ENCODE peak calls at places on chromosome 10, in eight cellular contexts. One of them, this sample, is unnamed.

GRCh38 chr10:88913157-88913556 is 33.1 kb downstream of the STAMBPL1 start:
- DNase-seq in nucleus accumbens: no peak
- DNase-seq in lower leg skin: no peak
- DNase-seq in Daoy: no peak
- DNase-seq in activated CD4-positive, CD25-positive, alpha-beta regulatory T cell treated with anti-CD3 and anti-CD28 coated beads, Interleukin-2, amount 50 U/mL, for 72 hours: no peak
- DNase-seq in astrocyte of the spinal cord: no peak
- DNase-seq in C1 segment of cervical spinal cord: no peak
- DNase-seq in lung microvascular endothelial cell: no peak
- DNase-seq in this sample: no peak

GRCh38 chr10:32161586-32161985 is 105.4 kb upstream of the KIF5B start:
- DNase-seq in Daoy: no peak
- DNase-seq in nucleus accumbens: no peak
- DNase-seq in lung microvascular endothelial cell: no peak
- DNase-seq in C1 segment of cervical spinal cord: no peak
- DNase-seq in lower leg skin: no peak
- DNase-seq in activated CD4-positive, CD25-positive, alpha-beta regulatory T cell treated with anti-CD3 and anti-CD28 coated beads, Interleukin-2, amount 50 U/mL, for 72 hours: no peak
- DNase-seq in astrocyte of the spinal cord: no peak
- DNase-seq in this sample: no peak

GRCh38 chr10:69372126-69372980 is 44.4 kb downstream of the TACR2 start:
- DNase-seq in activated CD4-positive, CD25-positive, alpha-beta regulatory T cell treated with anti-CD3 and anti-CD28 coated beads, Interleukin-2, amount 50 U/mL, for 72 hours: no peak
- DNase-seq in Daoy: no peak
- DNase-seq in lung microvascular endothelial cell: peak; percentile 20
- DNase-seq in lower leg skin: no peak
- DNase-seq in nucleus accumbens: no peak
- DNase-seq in astrocyte of the spinal cord: no peak
- DNase-seq in C1 segment of cervical spinal cord: no peak
- DNase-seq in this sample: no peak

GRCh38 chr10:79445217-79445707 is at the start of gene ZCCHC24:
- DNase-seq in Daoy: peak; percentile 58
- DNase-seq in astrocyte of the spinal cord: peak; percentile 41
- DNase-seq in C1 segment of cervical spinal cord: no peak
- DNase-seq in lower leg skin: peak; percentile 90
- DNase-seq in activated CD4-positive, CD25-positive, alpha-beta regulatory T cell treated with anti-CD3 and anti-CD28 coated beads, Interleukin-2, amount 50 U/mL, for 72 hours: no peak
- DNase-seq in lung microvascular endothelial cell: peak; percentile 42
- DNase-seq in nucleus accumbens: no peak
- DNase-seq in this sample: no peak

GRCh38 chr10:122328676-122329075 is 45.8 kb upstream of the PLEKHA1 start:
- DNase-seq in C1 segment of cervical spinal cord: no peak
- DNase-seq in Daoy: no peak
- DNase-seq in lung microvascular endothelial cell: no peak
- DNase-seq in lower leg skin: no peak
- DNase-seq in nucleus accumbens: no peak
- DNase-seq in astrocyte of the spinal cord: no peak
- DNase-seq in activated CD4-positive, CD25-positive, alpha-beta regulatory T cell treated with anti-CD3 and anti-CD28 coated beads, Interleukin-2, amount 50 U/mL, for 72 hours: no peak
- DNase-seq in this sample: no peak

GRCh38 chr10:69572159-69573055 is 815 bp downstream of the NEUROG3 start:
- DNase-seq in lung microvascular endothelial cell: no peak
- DNase-seq in C1 segment of cervical spinal cord: no peak
- DNase-seq in lower leg skin: peak; percentile 79
- DNase-seq in Daoy: no peak
- DNase-seq in activated CD4-positive, CD25-positive, alpha-beta regulatory T cell treated with anti-CD3 and anti-CD28 coated beads, Interleukin-2, amount 50 U/mL, for 72 hours: no peak
- DNase-seq in astrocyte of the spinal cord: no peak
- DNase-seq in nucleus accumbens: no peak
- DNase-seq in this sample: no peak

GRCh38 chr10:3172081-3172445 is 519 bp downstream of the PITRM1 start:
- DNase-seq in astrocyte of the spinal cord: peak; percentile 84
- DNase-seq in lung microvascular endothelial cell: peak; percentile 72
- DNase-seq in C1 segment of cervical spinal cord: peak; percentile 59
- DNase-seq in lower leg skin: no peak
- DNase-seq in Daoy: peak; percentile 58
- DNase-seq in activated CD4-positive, CD25-positive, alpha-beta regulatory T cell treated with anti-CD3 and anti-CD28 coated beads, Interleukin-2, amount 50 U/mL, for 72 hours: no peak
- DNase-seq in nucleus accumbens: no peak
- DNase-seq in this sample: no peak

GRCh38 chr10:118730699-118731456 is 23.9 kb downstream of the CACUL1 start:
- DNase-seq in lower leg skin: no peak
- DNase-seq in Daoy: no peak
- DNase-seq in nucleus accumbens: no peak
- DNase-seq in activated CD4-positive, CD25-positive, alpha-beta regulatory T cell treated with anti-CD3 and anti-CD28 coated beads, Interleukin-2, amount 50 U/mL, for 72 hours: no peak
- DNase-seq in C1 segment of cervical spinal cord: no peak
- DNase-seq in lung microvascular endothelial cell: no peak
- DNase-seq in astrocyte of the spinal cord: no peak
- DNase-seq in this sample: no peak

GRCh38 chr10:1152386-1153252 is 96.4 kb downstream of the WDR37 start:
- DNase-seq in C1 segment of cervical spinal cord: no peak
- DNase-seq in lung microvascular endothelial cell: no peak
- DNase-seq in Daoy: no peak
- DNase-seq in astrocyte of the spinal cord: no peak
- DNase-seq in nucleus accumbens: no peak
- DNase-seq in activated CD4-positive, CD25-positive, alpha-beta regulatory T cell treated with anti-CD3 and anti-CD28 coated beads, Interleukin-2, amount 50 U/mL, for 72 hours: peak; percentile 27
- DNase-seq in lower leg skin: peak; percentile 62
- DNase-seq in this sample: peak; percentile 4

GRCh38 chr10:21110358-21110757 is 213.2 kb upstream of the NEBL start:
- DNase-seq in lower leg skin: no peak
- DNase-seq in Daoy: no peak
- DNase-seq in C1 segment of cervical spinal cord: no peak
- DNase-seq in nucleus accumbens: no peak
- DNase-seq in lung microvascular endothelial cell: no peak
- DNase-seq in activated CD4-positive, CD25-positive, alpha-beta regulatory T cell treated with anti-CD3 and anti-CD28 coated beads, Interleukin-2, amount 50 U/mL, for 72 hours: no peak
- DNase-seq in astrocyte of the spinal cord: no peak
- DNase-seq in this sample: no peak

GRCh38 chr10:45417746-45418145 is 43.7 kb downstream of the ALOX5 start:
- DNase-seq in activated CD4-positive, CD25-positive, alpha-beta regulatory T cell treated with anti-CD3 and anti-CD28 coated beads, Interleukin-2, amount 50 U/mL, for 72 hours: no peak
- DNase-seq in C1 segment of cervical spinal cord: no peak
- DNase-seq in Daoy: no peak
- DNase-seq in nucleus accumbens: no peak
- DNase-seq in astrocyte of the spinal cord: no peak
- DNase-seq in lung microvascular endothelial cell: no peak
- DNase-seq in lower leg skin: no peak
- DNase-seq in this sample: no peak

GRCh38 chr10:71757450-71757918 is 15.8 kb downstream of the VSIR start:
- DNase-seq in C1 segment of cervical spinal cord: peak; percentile 65
- DNase-seq in lung microvascular endothelial cell: no peak
- DNase-seq in nucleus accumbens: peak; percentile 32
- DNase-seq in Daoy: no peak
- DNase-seq in activated CD4-positive, CD25-positive, alpha-beta regulatory T cell treated with anti-CD3 and anti-CD28 coated beads, Interleukin-2, amount 50 U/mL, for 72 hours: no peak
- DNase-seq in lower leg skin: no peak
- DNase-seq in astrocyte of the spinal cord: no peak
- DNase-seq in this sample: no peak

GRCh38 chr10:47031251-47031952 is 120.2 kb downstream of the PTPN20 start:
- DNase-seq in C1 segment of cervical spinal cord: no peak
- DNase-seq in lower leg skin: peak; percentile 87
- DNase-seq in activated CD4-positive, CD25-positive, alpha-beta regulatory T cell treated with anti-CD3 and anti-CD28 coated beads, Interleukin-2, amount 50 U/mL, for 72 hours: no peak
- DNase-seq in nucleus accumbens: no peak
- DNase-seq in lung microvascular endothelial cell: no peak
- DNase-seq in Daoy: peak; percentile 31
- DNase-seq in astrocyte of the spinal cord: no peak
- DNase-seq in this sample: no peak

GRCh38 chr10:43921881-43922280 is 273.2 kb upstream of the ZNF32 start:
- DNase-seq in lower leg skin: no peak
- DNase-seq in Daoy: no peak
- DNase-seq in nucleus accumbens: no peak
- DNase-seq in activated CD4-positive, CD25-positive, alpha-beta regulatory T cell treated with anti-CD3 and anti-CD28 coated beads, Interleukin-2, amount 50 U/mL, for 72 hours: no peak
- DNase-seq in astrocyte of the spinal cord: no peak
- DNase-seq in lung microvascular endothelial cell: no peak
- DNase-seq in C1 segment of cervical spinal cord: no peak
- DNase-seq in this sample: no peak

GRCh38 chr10:22631185-22631584 is 83.2 kb downstream of the PIP4K2A start:
- DNase-seq in lung microvascular endothelial cell: no peak
- DNase-seq in astrocyte of the spinal cord: no peak
- DNase-seq in Daoy: no peak
- DNase-seq in activated CD4-positive, CD25-positive, alpha-beta regulatory T cell treated with anti-CD3 and anti-CD28 coated beads, Interleukin-2, amount 50 U/mL, for 72 hours: no peak
- DNase-seq in C1 segment of cervical spinal cord: no peak
- DNase-seq in nucleus accumbens: no peak
- DNase-seq in lower leg skin: no peak
- DNase-seq in this sample: no peak

GRCh38 chr10:24722676-24723385 is 856 bp downstream of the ARHGAP21 start:
- DNase-seq in lung microvascular endothelial cell: peak; percentile 60
- DNase-seq in C1 segment of cervical spinal cord: peak; percentile 66
- DNase-seq in lower leg skin: peak; percentile 89
- DNase-seq in activated CD4-positive, CD25-positive, alpha-beta regulatory T cell treated with anti-CD3 and anti-CD28 coated beads, Interleukin-2, amount 50 U/mL, for 72 hours: peak; percentile 45
- DNase-seq in nucleus accumbens: no peak
- DNase-seq in astrocyte of the spinal cord: peak; percentile 55
- DNase-seq in Daoy: peak; percentile 41
- DNase-seq in this sample: peak; percentile 72

GRCh38 chr10:74071151-74071550 is 73.2 kb downstream of the VCL start:
- DNase-seq in activated CD4-positive, CD25-positive, alpha-beta regulatory T cell treated with anti-CD3 and anti-CD28 coated beads, Interleukin-2, amount 50 U/mL, for 72 hours: no peak
- DNase-seq in lower leg skin: no peak
- DNase-seq in nucleus accumbens: no peak
- DNase-seq in Daoy: no peak
- DNase-seq in astrocyte of the spinal cord: peak; percentile 81
- DNase-seq in lung microvascular endothelial cell: peak; percentile 94
- DNase-seq in C1 segment of cervical spinal cord: no peak
- DNase-seq in this sample: no peak

GRCh38 chr10:34884272-34884952 is 69.3 kb upstream of the PARD3 start:
- DNase-seq in lower leg skin: peak; percentile 74
- DNase-seq in C1 segment of cervical spinal cord: no peak
- DNase-seq in astrocyte of the spinal cord: no peak
- DNase-seq in Daoy: no peak
- DNase-seq in activated CD4-positive, CD25-positive, alpha-beta regulatory T cell treated with anti-CD3 and anti-CD28 coated beads, Interleukin-2, amount 50 U/mL, for 72 hours: no peak
- DNase-seq in nucleus accumbens: no peak
- DNase-seq in lung microvascular endothelial cell: no peak
- DNase-seq in this sample: no peak

GRCh38 chr10:110077436-110078120 is 69.8 kb downstream of the ADD3 start:
- DNase-seq in astrocyte of the spinal cord: peak; percentile 17
- DNase-seq in C1 segment of cervical spinal cord: peak; percentile 30
- DNase-seq in Daoy: no peak
- DNase-seq in nucleus accumbens: peak; percentile 22
- DNase-seq in lung microvascular endothelial cell: no peak
- DNase-seq in activated CD4-positive, CD25-positive, alpha-beta regulatory T cell treated with anti-CD3 and anti-CD28 coated beads, Interleukin-2, amount 50 U/mL, for 72 hours: no peak
- DNase-seq in lower leg skin: no peak
- DNase-seq in this sample: peak; percentile 71

GRCh38 chr10:78196964-78197363 is 163.3 kb downstream of the RPS24 start:
- DNase-seq in Daoy: peak; percentile 45
- DNase-seq in astrocyte of the spinal cord: peak; percentile 20
- DNase-seq in lower leg skin: no peak
- DNase-seq in C1 segment of cervical spinal cord: no peak
- DNase-seq in activated CD4-positive, CD25-positive, alpha-beta regulatory T cell treated with anti-CD3 and anti-CD28 coated beads, Interleukin-2, amount 50 U/mL, for 72 hours: no peak
- DNase-seq in lung microvascular endothelial cell: peak; percentile 21
- DNase-seq in nucleus accumbens: no peak
- DNase-seq in this sample: no peak

GRCh38 chr10:110529596-110530011 is 31.9 kb downstream of the DUSP5 start:
- DNase-seq in astrocyte of the spinal cord: no peak
- DNase-seq in nucleus accumbens: no peak
- DNase-seq in activated CD4-positive, CD25-positive, alpha-beta regulatory T cell treated with anti-CD3 and anti-CD28 coated beads, Interleukin-2, amount 50 U/mL, for 72 hours: peak; percentile 13
- DNase-seq in C1 segment of cervical spinal cord: no peak
- DNase-seq in lower leg skin: peak; percentile 61
- DNase-seq in lung microvascular endothelial cell: no peak
- DNase-seq in Daoy: peak; percentile 20
- DNase-seq in this sample: no peak

GRCh38 chr10:100780324-100780723 is 34.9 kb downstream of the PAX2 start:
- DNase-seq in Daoy: no peak
- DNase-seq in C1 segment of cervical spinal cord: no peak
- DNase-seq in lung microvascular endothelial cell: no peak
- DNase-seq in nucleus accumbens: no peak
- DNase-seq in lower leg skin: no peak
- DNase-seq in astrocyte of the spinal cord: no peak
- DNase-seq in activated CD4-positive, CD25-positive, alpha-beta regulatory T cell treated with anti-CD3 and anti-CD28 coated beads, Interleukin-2, amount 50 U/mL, for 72 hours: no peak
- DNase-seq in this sample: no peak

GRCh38 chr10:94205370-94205930 is 157.3 kb downstream of the NOC3L start:
- DNase-seq in lung microvascular endothelial cell: no peak
- DNase-seq in C1 segment of cervical spinal cord: no peak
- DNase-seq in astrocyte of the spinal cord: peak; percentile 35
- DNase-seq in lower leg skin: no peak
- DNase-seq in activated CD4-positive, CD25-positive, alpha-beta regulatory T cell treated with anti-CD3 and anti-CD28 coated beads, Interleukin-2, amount 50 U/mL, for 72 hours: no peak
- DNase-seq in Daoy: no peak
- DNase-seq in nucleus accumbens: no peak
- DNase-seq in this sample: no peak

GRCh38 chr10:4131407-4132215 is 346.6 kb upstream of the KLF6 start:
- DNase-seq in lower leg skin: no peak
- DNase-seq in Daoy: peak; percentile 48
- DNase-seq in lung microvascular endothelial cell: peak; percentile 93
- DNase-seq in activated CD4-positive, CD25-positive, alpha-beta regulatory T cell treated with anti-CD3 and anti-CD28 coated beads, Interleukin-2, amount 50 U/mL, for 72 hours: no peak
- DNase-seq in C1 segment of cervical spinal cord: no peak
- DNase-seq in nucleus accumbens: no peak
- DNase-seq in astrocyte of the spinal cord: peak; percentile 96
- DNase-seq in this sample: no peak

GRCh38 chr10:12487366-12487765 is 138.0 kb downstream of the CAMK1D start:
- DNase-seq in astrocyte of the spinal cord: no peak
- DNase-seq in C1 segment of cervical spinal cord: no peak
- DNase-seq in lower leg skin: no peak
- DNase-seq in Daoy: no peak
- DNase-seq in nucleus accumbens: no peak
- DNase-seq in lung microvascular endothelial cell: no peak
- DNase-seq in activated CD4-positive, CD25-positive, alpha-beta regulatory T cell treated with anti-CD3 and anti-CD28 coated beads, Interleukin-2, amount 50 U/mL, for 72 hours: no peak
- DNase-seq in this sample: no peak

GRCh38 chr10:19651549-19651948 is 164.7 kb upstream of the PLXDC2 start:
- DNase-seq in lung microvascular endothelial cell: no peak
- DNase-seq in lower leg skin: no peak
- DNase-seq in nucleus accumbens: no peak
- DNase-seq in astrocyte of the spinal cord: peak; percentile 87
- DNase-seq in Daoy: no peak
- DNase-seq in activated CD4-positive, CD25-positive, alpha-beta regulatory T cell treated with anti-CD3 and anti-CD28 coated beads, Interleukin-2, amount 50 U/mL, for 72 hours: no peak
- DNase-seq in C1 segment of cervical spinal cord: no peak
- DNase-seq in this sample: no peak

GRCh38 chr10:100341953-100342626 is 4.9 kb upstream of the SCD start:
- DNase-seq in lower leg skin: no peak
- DNase-seq in lung microvascular endothelial cell: peak; percentile 68
- DNase-seq in nucleus accumbens: no peak
- DNase-seq in activated CD4-positive, CD25-positive, alpha-beta regulatory T cell treated with anti-CD3 and anti-CD28 coated beads, Interleukin-2, amount 50 U/mL, for 72 hours: no peak
- DNase-seq in astrocyte of the spinal cord: peak; percentile 60
- DNase-seq in C1 segment of cervical spinal cord: peak; percentile 24
- DNase-seq in Daoy: peak; percentile 58
- DNase-seq in this sample: peak; percentile 65

GRCh38 chr10:45442670-45443069 is 68.7 kb downstream of the ALOX5 start:
- DNase-seq in C1 segment of cervical spinal cord: no peak
- DNase-seq in astrocyte of the spinal cord: no peak
- DNase-seq in lower leg skin: no peak
- DNase-seq in activated CD4-positive, CD25-positive, alpha-beta regulatory T cell treated with anti-CD3 and anti-CD28 coated beads, Interleukin-2, amount 50 U/mL, for 72 hours: no peak
- DNase-seq in lung microvascular endothelial cell: no peak
- DNase-seq in nucleus accumbens: no peak
- DNase-seq in Daoy: no peak
- DNase-seq in this sample: no peak

GRCh38 chr10:97589479-97589878 is at the start of gene C10orf62:
- DNase-seq in astrocyte of the spinal cord: no peak
- DNase-seq in activated CD4-positive, CD25-positive, alpha-beta regulatory T cell treated with anti-CD3 and anti-CD28 coated beads, Interleukin-2, amount 50 U/mL, for 72 hours: no peak
- DNase-seq in lower leg skin: no peak
- DNase-seq in nucleus accumbens: no peak
- DNase-seq in lung microvascular endothelial cell: no peak
- DNase-seq in C1 segment of cervical spinal cord: no peak
- DNase-seq in Daoy: no peak
- DNase-seq in this sample: no peak

GRCh38 chr10:17665742-17666141 is 21.8 kb downstream of the STAM start:
- DNase-seq in C1 segment of cervical spinal cord: no peak
- DNase-seq in lower leg skin: no peak
- DNase-seq in Daoy: peak; percentile 63
- DNase-seq in astrocyte of the spinal cord: peak; percentile 89
- DNase-seq in nucleus accumbens: no peak
- DNase-seq in activated CD4-positive, CD25-positive, alpha-beta regulatory T cell treated with anti-CD3 and anti-CD28 coated beads, Interleukin-2, amount 50 U/mL, for 72 hours: no peak
- DNase-seq in lung microvascular endothelial cell: peak; percentile 92
- DNase-seq in this sample: no peak

GRCh38 chr10:44377651-44378310 is 7.1 kb downstream of the CXCL12 start:
- DNase-seq in lung microvascular endothelial cell: no peak
- DNase-seq in C1 segment of cervical spinal cord: no peak
- DNase-seq in activated CD4-positive, CD25-positive, alpha-beta regulatory T cell treated with anti-CD3 and anti-CD28 coated beads, Interleukin-2, amount 50 U/mL, for 72 hours: no peak
- DNase-seq in lower leg skin: no peak
- DNase-seq in astrocyte of the spinal cord: no peak
- DNase-seq in Daoy: no peak
- DNase-seq in nucleus accumbens: no peak
- DNase-seq in this sample: no peak

GRCh38 chr10:104274762-104275721 is 6.1 kb downstream of the GSTO2 start:
- DNase-seq in Daoy: peak; percentile 33
- DNase-seq in activated CD4-positive, CD25-positive, alpha-beta regulatory T cell treated with anti-CD3 and anti-CD28 coated beads, Interleukin-2, amount 50 U/mL, for 72 hours: peak; percentile 58
- DNase-seq in astrocyte of the spinal cord: peak; percentile 29
- DNase-seq in C1 segment of cervical spinal cord: no peak
- DNase-seq in nucleus accumbens: peak; percentile 17
- DNase-seq in lower leg skin: no peak
- DNase-seq in lung microvascular endothelial cell: peak; percentile 35
- DNase-seq in this sample: peak; percentile 84

GRCh38 chr10:129761573-129761972 is 202.5 kb downstream of the EBF3 start:
- DNase-seq in C1 segment of cervical spinal cord: no peak
- DNase-seq in astrocyte of the spinal cord: no peak
- DNase-seq in Daoy: no peak
- DNase-seq in nucleus accumbens: no peak
- DNase-seq in lower leg skin: peak; percentile 39
- DNase-seq in activated CD4-positive, CD25-positive, alpha-beta regulatory T cell treated with anti-CD3 and anti-CD28 coated beads, Interleukin-2, amount 50 U/mL, for 72 hours: no peak
- DNase-seq in lung microvascular endothelial cell: no peak
- DNase-seq in this sample: no peak

GRCh38 chr10:120262857-120263547 is 194.0 kb upstream of the PLPP4 start:
- DNase-seq in lung microvascular endothelial cell: no peak
- DNase-seq in activated CD4-positive, CD25-positive, alpha-beta regulatory T cell treated with anti-CD3 and anti-CD28 coated beads, Interleukin-2, amount 50 U/mL, for 72 hours: no peak
- DNase-seq in Daoy: no peak
- DNase-seq in lower leg skin: no peak
- DNase-seq in nucleus accumbens: no peak
- DNase-seq in astrocyte of the spinal cord: peak; percentile 52
- DNase-seq in C1 segment of cervical spinal cord: no peak
- DNase-seq in this sample: no peak